ENCODE peak calls at places on chromosomes 2 and 18, in eight cellular contexts. One of them, this sample, is unnamed.

GRCh38 chr2:46872876-46873631 is 42.6 kb downstream of the MCFD2 start:
- DNase-seq in mesothelial cell of epicardium: no peak
- DNase-seq in endothelial cell: no peak
- DNase-seq in GM13976: no peak
- DNase-seq in colonic mucosa: no peak
- DNase-seq in DND-41: no peak
- DNase-seq in GM23338: no peak
- DNase-seq in B cell: no peak
- DNase-seq in this sample: no peak

GRCh38 chr2:187586091-187586632 is 31.9 kb upstream of the TFPI start:
- DNase-seq in mesothelial cell of epicardium: no peak
- DNase-seq in B cell: no peak
- DNase-seq in GM23338: no peak
- DNase-seq in DND-41: no peak
- DNase-seq in colonic mucosa: no peak
- DNase-seq in endothelial cell: no peak
- DNase-seq in GM13976: no peak
- DNase-seq in this sample: no peak

GRCh38 chr18:21742323-21742687 is 1.7 kb downstream of the MIB1 start:
- DNase-seq in DND-41: no peak
- DNase-seq in mesothelial cell of epicardium: no peak
- DNase-seq in B cell: no peak
- DNase-seq in GM23338: no peak
- DNase-seq in endothelial cell: no peak
- DNase-seq in colonic mucosa: no peak
- DNase-seq in GM13976: no peak
- DNase-seq in this sample: no peak

GRCh38 chr2:175414872-175415487 is 233.5 kb upstream of the ATP5MC3 start:
- DNase-seq in DND-41: peak; percentile 33
- DNase-seq in GM23338: peak; percentile 77
- DNase-seq in B cell: peak; percentile 2
- DNase-seq in GM13976: peak; percentile 18
- DNase-seq in colonic mucosa: peak; percentile 36
- DNase-seq in endothelial cell: peak; percentile 67
- DNase-seq in mesothelial cell of epicardium: peak; percentile 30
- DNase-seq in this sample: peak; percentile 20

GRCh38 chr2:182862003-182862402 is 4.4 kb downstream of the FRZB start:
- DNase-seq in B cell: no peak
- DNase-seq in GM13976: no peak
- DNase-seq in DND-41: no peak
- DNase-seq in endothelial cell: no peak
- DNase-seq in mesothelial cell of epicardium: no peak
- DNase-seq in colonic mucosa: no peak
- DNase-seq in GM23338: no peak
- DNase-seq in this sample: no peak

GRCh38 chr2:69012310-69013122 is 463 bp upstream of the ANTXR1 start:
- DNase-seq in DND-41: peak; percentile 79
- DNase-seq in endothelial cell: peak; percentile 52
- DNase-seq in GM13976: peak; percentile 70
- DNase-seq in mesothelial cell of epicardium: peak; percentile 30
- DNase-seq in GM23338: peak; percentile 17
- DNase-seq in B cell: peak; percentile 66
- DNase-seq in colonic mucosa: peak; percentile 72
- DNase-seq in this sample: peak; percentile 68

GRCh38 chr2:43948370-43948769 is 47.4 kb downstream of the LRPPRC start:
- DNase-seq in colonic mucosa: no peak
- DNase-seq in GM13976: no peak
- DNase-seq in mesothelial cell of epicardium: no peak
- DNase-seq in endothelial cell: no peak
- DNase-seq in GM23338: no peak
- DNase-seq in B cell: no peak
- DNase-seq in DND-41: no peak
- DNase-seq in this sample: no peak

GRCh38 chr18:59140287-59140885 is 702 bp downstream of the SEC11C start:
- DNase-seq in colonic mucosa: peak; percentile 30
- DNase-seq in GM23338: peak; percentile 59
- DNase-seq in B cell: no peak
- DNase-seq in GM13976: no peak
- DNase-seq in DND-41: no peak
- DNase-seq in endothelial cell: peak; percentile 29
- DNase-seq in mesothelial cell of epicardium: no peak
- DNase-seq in this sample: peak; percentile 14

GRCh38 chr2:181876614-181877063 is 14.9 kb upstream of the ITPRID2 start:
- DNase-seq in GM23338: no peak
- DNase-seq in DND-41: no peak
- DNase-seq in endothelial cell: no peak
- DNase-seq in GM13976: no peak
- DNase-seq in mesothelial cell of epicardium: no peak
- DNase-seq in B cell: no peak
- DNase-seq in colonic mucosa: peak; percentile 69
- DNase-seq in this sample: no peak

GRCh38 chr2:34153484-34153883 is 554.4 kb upstream of the FAM98A start:
- DNase-seq in DND-41: no peak
- DNase-seq in colonic mucosa: no peak
- DNase-seq in GM13976: no peak
- DNase-seq in mesothelial cell of epicardium: no peak
- DNase-seq in endothelial cell: no peak
- DNase-seq in GM23338: no peak
- DNase-seq in B cell: no peak
- DNase-seq in this sample: no peak

DNA sequence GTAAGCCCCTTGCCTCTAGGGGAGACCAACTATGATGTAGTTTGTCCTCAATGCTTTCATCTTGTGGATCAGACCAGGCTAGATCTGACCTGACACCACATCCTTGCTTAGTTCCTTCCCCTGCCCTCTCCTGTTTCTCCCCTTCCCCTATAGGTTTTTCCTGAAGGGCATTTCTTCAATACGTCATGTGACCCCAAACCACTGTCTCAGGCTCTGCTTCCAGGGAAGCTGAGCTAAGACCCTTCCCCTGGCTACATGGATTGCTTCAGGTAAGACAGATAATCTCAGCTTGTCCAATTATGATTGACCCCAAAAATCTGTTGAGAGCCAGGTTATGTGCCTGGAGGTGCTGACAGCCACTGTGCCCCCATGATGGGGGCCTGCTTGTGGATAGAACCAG is 22.6 kb upstream of the TTL start:
- DNase-seq in colonic mucosa: no peak
- DNase-seq in GM23338: no peak
- DNase-seq in endothelial cell: no peak
- DNase-seq in GM13976: no peak
- DNase-seq in mesothelial cell of epicardium: no peak
- DNase-seq in B cell: no peak
- DNase-seq in DND-41: no peak
- DNase-seq in this sample: no peak
- TF ChIP-seq CTCF in colonic mucosa: no peak
- TF ChIP-seq CTCF in GM23338: no peak
- TF ChIP-seq CTCF in endothelial cell: no peak
- TF ChIP-seq CTCF in GM13976: no peak
- TF ChIP-seq CTCF in mesothelial cell of epicardium: no peak
- TF ChIP-seq CTCF in B cell: no peak
- TF ChIP-seq CTCF in DND-41: no peak
- TF ChIP-seq CTCF in this sample: no peak

GRCh38 chr2:226508683-226509082 is 290.9 kb downstream of the IRS1 start:
- DNase-seq in mesothelial cell of epicardium: no peak
- DNase-seq in endothelial cell: no peak
- DNase-seq in DND-41: no peak
- DNase-seq in GM23338: no peak
- DNase-seq in GM13976: no peak
- DNase-seq in colonic mucosa: no peak
- DNase-seq in B cell: no peak
- DNase-seq in this sample: no peak
- TF ChIP-seq CTCF in mesothelial cell of epicardium: no peak
- TF ChIP-seq CTCF in endothelial cell: no peak
- TF ChIP-seq CTCF in DND-41: no peak
- TF ChIP-seq CTCF in GM23338: no peak
- TF ChIP-seq CTCF in GM13976: no peak
- TF ChIP-seq CTCF in colonic mucosa: no peak
- TF ChIP-seq CTCF in B cell: no peak
- TF ChIP-seq CTCF in this sample: no peak

GRCh38 chr2:204727368-204727767 is 182.1 kb downstream of the PARD3B start:
- DNase-seq in DND-41: no peak
- DNase-seq in colonic mucosa: no peak
- DNase-seq in GM13976: no peak
- DNase-seq in GM23338: no peak
- DNase-seq in endothelial cell: no peak
- DNase-seq in mesothelial cell of epicardium: no peak
- DNase-seq in B cell: no peak
- DNase-seq in this sample: no peak
- TF ChIP-seq CTCF in DND-41: no peak
- TF ChIP-seq CTCF in colonic mucosa: no peak
- TF ChIP-seq CTCF in GM13976: no peak
- TF ChIP-seq CTCF in GM23338: no peak
- TF ChIP-seq CTCF in endothelial cell: no peak
- TF ChIP-seq CTCF in mesothelial cell of epicardium: no peak
- TF ChIP-seq CTCF in B cell: no peak
- TF ChIP-seq CTCF in this sample: no peak

GRCh38 chr2:199596549-199596948 is 138.8 kb upstream of the SATB2 start:
- DNase-seq in endothelial cell: no peak
- DNase-seq in GM23338: peak; percentile 78
- DNase-seq in mesothelial cell of epicardium: no peak
- DNase-seq in B cell: no peak
- DNase-seq in colonic mucosa: peak; percentile 33
- DNase-seq in GM13976: no peak
- DNase-seq in DND-41: peak; percentile 12
- DNase-seq in this sample: no peak
- TF ChIP-seq CTCF in endothelial cell: no peak
- TF ChIP-seq CTCF in GM23338: peak; percentile 79
- TF ChIP-seq CTCF in mesothelial cell of epicardium: no peak
- TF ChIP-seq CTCF in B cell: no peak
- TF ChIP-seq CTCF in colonic mucosa: peak; percentile 41
- TF ChIP-seq CTCF in GM13976: peak; percentile 12
- TF ChIP-seq CTCF in DND-41: peak; percentile 64
- TF ChIP-seq CTCF in this sample: peak; percentile 14

GRCh38 chr18:65721634-65722033 is 29.2 kb upstream of the CDH7 start:
- DNase-seq in endothelial cell: no peak
- DNase-seq in GM23338: no peak
- DNase-seq in DND-41: no peak
- DNase-seq in mesothelial cell of epicardium: no peak
- DNase-seq in B cell: no peak
- DNase-seq in GM13976: no peak
- DNase-seq in colonic mucosa: no peak
- DNase-seq in this sample: no peak

DNA sequence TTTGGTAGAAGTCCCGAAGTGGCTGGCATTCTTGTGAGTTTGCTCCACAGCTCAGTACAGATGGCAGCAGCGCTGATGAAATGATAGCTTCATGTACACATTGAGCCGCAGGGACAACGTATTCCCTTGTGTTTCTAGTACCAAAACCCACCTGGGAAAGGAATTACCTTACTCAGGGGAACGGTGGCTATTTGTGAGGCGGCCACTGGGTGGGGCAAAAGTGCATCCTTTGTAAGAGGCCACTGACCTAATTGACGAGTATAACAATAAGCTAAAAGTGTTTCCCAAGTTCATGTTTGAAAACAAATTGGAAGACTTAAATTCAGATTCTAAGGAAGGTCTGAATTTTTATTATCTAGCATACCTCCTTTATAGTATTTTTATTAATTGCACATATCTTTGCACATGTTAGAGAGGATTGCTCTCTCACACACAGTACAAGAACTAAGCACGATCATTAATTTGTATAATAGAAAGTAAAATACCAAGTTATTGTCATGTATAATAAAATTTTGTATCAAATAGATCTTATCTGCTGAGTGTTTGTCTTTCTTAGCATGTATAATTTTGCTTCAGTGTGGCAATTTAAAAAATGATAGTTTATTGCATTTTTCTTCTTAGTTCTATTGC is 25.3 kb upstream of the CDH7 start:
- DNase-seq in B cell: no peak
- DNase-seq in DND-41: no peak
- DNase-seq in mesothelial cell of epicardium: peak; percentile 22
- DNase-seq in GM23338: peak; percentile 84
- DNase-seq in GM13976: peak; percentile 23
- DNase-seq in endothelial cell: peak; percentile 53
- DNase-seq in colonic mucosa: peak; percentile 44
- DNase-seq in this sample: no peak
- TF ChIP-seq CTCF in B cell: no peak
- TF ChIP-seq CTCF in DND-41: peak; percentile 49
- TF ChIP-seq CTCF in mesothelial cell of epicardium: peak; percentile 48
- TF ChIP-seq CTCF in GM23338: peak; percentile 89
- TF ChIP-seq CTCF in GM13976: peak; percentile 10
- TF ChIP-seq CTCF in endothelial cell: peak; percentile 58
- TF ChIP-seq CTCF in colonic mucosa: peak; percentile 47
- TF ChIP-seq CTCF in this sample: no peak

DNA sequence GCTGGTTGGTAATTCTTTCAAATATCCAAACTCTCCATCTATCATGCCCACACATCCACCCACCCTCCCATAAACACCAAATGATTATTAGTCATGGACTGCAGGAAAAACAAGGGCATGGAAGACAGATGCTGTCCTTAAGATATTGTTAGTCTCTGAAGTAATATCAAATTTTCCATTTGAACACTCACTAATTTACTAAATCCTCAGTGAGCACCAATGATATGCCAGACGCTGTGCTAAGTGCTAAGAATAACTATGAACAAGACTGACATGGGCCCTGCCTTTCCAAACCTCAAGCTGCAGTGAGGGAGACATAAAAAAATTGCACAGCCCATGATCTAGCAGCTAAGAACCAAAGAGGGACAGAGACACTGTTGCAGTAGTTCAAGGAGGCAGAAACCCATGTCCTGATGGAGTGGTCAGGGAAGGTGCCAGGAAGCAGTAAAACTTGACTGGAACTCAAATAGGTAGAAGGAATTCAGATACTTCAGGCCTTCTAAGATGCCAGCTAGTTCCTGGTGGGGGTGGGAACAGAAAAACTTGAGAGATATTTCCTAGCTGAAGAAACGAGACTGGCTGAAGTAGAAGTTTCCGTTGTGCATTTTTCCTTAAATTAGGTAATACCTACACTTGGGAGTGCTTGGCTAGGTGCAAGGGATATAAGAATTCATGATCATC is 182.1 kb downstream of the OSR1 start:
- DNase-seq in GM23338: no peak
- DNase-seq in B cell: no peak
- DNase-seq in colonic mucosa: no peak
- DNase-seq in endothelial cell: no peak
- DNase-seq in DND-41: no peak
- DNase-seq in mesothelial cell of epicardium: no peak
- DNase-seq in GM13976: no peak
- DNase-seq in this sample: no peak
- TF ChIP-seq CTCF in GM23338: no peak
- TF ChIP-seq CTCF in B cell: no peak
- TF ChIP-seq CTCF in colonic mucosa: no peak
- TF ChIP-seq CTCF in endothelial cell: no peak
- TF ChIP-seq CTCF in DND-41: no peak
- TF ChIP-seq CTCF in mesothelial cell of epicardium: no peak
- TF ChIP-seq CTCF in GM13976: no peak
- TF ChIP-seq CTCF in this sample: no peak

DNA sequence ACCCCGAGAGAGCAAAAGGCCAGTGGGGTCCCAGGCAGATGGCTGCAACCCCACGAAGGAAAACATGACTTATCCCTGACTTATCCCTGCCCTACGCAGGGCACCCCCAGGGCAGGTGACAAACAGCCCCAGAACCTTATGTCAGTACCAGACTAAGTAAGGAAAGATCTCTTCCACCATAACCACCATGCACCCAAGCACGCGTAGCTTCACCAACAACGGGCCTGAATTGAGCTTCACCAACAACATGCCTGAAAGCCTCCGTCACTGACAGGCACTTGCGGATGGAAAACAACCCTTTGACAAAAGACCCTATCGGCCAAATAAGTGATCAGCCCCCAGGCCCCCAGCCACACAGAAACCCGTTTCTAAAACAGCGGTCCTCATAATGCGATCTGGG is 34.1 kb downstream of the HDAC4 start:
- DNase-seq in GM13976: no peak
- DNase-seq in B cell: no peak
- DNase-seq in colonic mucosa: no peak
- DNase-seq in endothelial cell: no peak
- DNase-seq in GM23338: no peak
- DNase-seq in mesothelial cell of epicardium: no peak
- DNase-seq in DND-41: no peak
- DNase-seq in this sample: no peak
- TF ChIP-seq CTCF in GM13976: no peak
- TF ChIP-seq CTCF in B cell: no peak
- TF ChIP-seq CTCF in colonic mucosa: no peak
- TF ChIP-seq CTCF in endothelial cell: no peak
- TF ChIP-seq CTCF in GM23338: no peak
- TF ChIP-seq CTCF in mesothelial cell of epicardium: no peak
- TF ChIP-seq CTCF in DND-41: no peak
- TF ChIP-seq CTCF in this sample: no peak